ENCODE peak calls at places on chromosomes 12 and 14, in five cellular contexts. J, L, K, W and H are unnamed samples.

GRCh38 chr14:33765251-33765650 is 185.6 kb downstream of the EGLN3 start:
- DNase-seq in K (peak), W (no peak), L (no peak), J (no peak), H (no peak)

GRCh38 chr14:51996148-51996746 is 6.9 kb downstream of the RTRAF start:
- DNase-seq in W (no peak), L (no peak), K (no peak), J (peak), H (peak)

GRCh38 chr12:6061661-6062060 is 62.8 kb downstream of the VWF start:
- DNase-seq in K (no peak), J (no peak), W (no peak), L (no peak), H (no peak)

GRCh38 chr14:91059576-91060471 is 617 bp downstream of the RPS6KA5 start:
- DNase-seq in L (peak), J (peak), W (peak), K (peak), H (peak)

GRCh38 chr12:12017135-12017581 is 53.6 kb upstream of the BCL2L14 start:
- DNase-seq in L (no peak), K (no peak), W (no peak), J (no peak), H (no peak)

GRCh38 chr14:90866822-90867221 is 50.6 kb upstream of the TTC7B start:
- DNase-seq in L (no peak), K (no peak), J (no peak), W (no peak), H (no peak)

GRCh38 chr12:96237465-96238077 is 43.4 kb downstream of the ELK3 start:
- DNase-seq in J (no peak), W (no peak), K (no peak), L (no peak), H (peak)

GRCh38 chr12:124466200-124467128 is 100.9 kb downstream of the NCOR2 start:
- DNase-seq in K (no peak), W (peak), J (peak), L (no peak), H (peak)

GRCh38 chr12:60205500-60205899 is 609.7 kb downstream of the SLC16A7 start:
- DNase-seq in J (no peak), L (peak), K (no peak), W (no peak), H (no peak)

GRCh38 chr14:20986811-20987210 is 3.0 kb upstream of the METTL17 start:
- DNase-seq in W (no peak), K (no peak), L (no peak), J (no peak), H (no peak)

GRCh38 chr12:71174146-71174545 is 16.3 kb upstream of the TSPAN8 start:
- DNase-seq in L (no peak), W (no peak), K (no peak), J (no peak), H (no peak)

GRCh38 chr12:93484315-93484981 is 17.1 kb downstream of the MRPL42 start:
- DNase-seq in L (no peak), K (no peak), J (no peak), W (no peak), H (no peak)

GRCh38 chr14:92441751-92442477 is 71.7 kb upstream of the RIN3 start:
- DNase-seq in J (no peak), W (peak), K (no peak), L (no peak), H (no peak)